ENCODE peak calls at places on chromosomes 11 and 22, in four cellular contexts. E, Y, P and Z are unnamed samples.
A peak's percentile ranks its signal among the peaks of the same experiment; 100 is the strongest.

GRCh38 chr11:94882931-94883330 is 90.4 kb downstream of the CWC15 start:
- DNase-seq in E (no peak), Y (no peak), P (no peak), Z (no peak)

GRCh38 chr22:17477401-17477833 is 85.9 kb upstream of the SLC25A18 start:
- DNase-seq in E (no peak), Y (no peak), P (no peak), Z (peak; percentile 48)

GRCh38 chr11:102837151-102837550 is 6.3 kb downstream of the MMP3 start:
- DNase-seq in E (no peak), Y (no peak), P (no peak), Z (no peak)

GRCh38 chr11:45432100-45432499 is 146.0 kb upstream of the SYT13 start:
- DNase-seq in E (no peak), Y (no peak), P (no peak), Z (no peak)

GRCh38 chr11:116687458-116688201 is 85.2 kb downstream of the BUD13 start:
- DNase-seq in E (peak; percentile 73), Y (no peak), P (peak; percentile 31), Z (peak; percentile 3)

GRCh38 chr11:36222755-36223635 is 66.2 kb downstream of the COMMD9 start:
- DNase-seq in E (no peak), Y (no peak), P (no peak), Z (no peak)

GRCh38 chr11:47186076-47186936 is at the start of gene PACSIN3:
- DNase-seq in E (peak; percentile 69), Y (peak; percentile 64), P (peak; percentile 43), Z (peak; percentile 72)

GRCh38 chr11:106717222-106717621 is 301.1 kb downstream of the GUCY1A2 start:
- DNase-seq in E (no peak), Y (no peak), P (no peak), Z (no peak)

GRCh38 chr22:46090631-46091201 is 59.6 kb upstream of the PPARA start:
- DNase-seq in E (no peak), Y (no peak), P (no peak), Z (no peak)

GRCh38 chr11:92227954-92228935 is 3.6 kb downstream of the FAT3 start:
- DNase-seq in E (no peak), Y (no peak), P (no peak), Z (no peak)

GRCh38 chr11:79236541-79236971 is 204.3 kb downstream of the TENM4 start:
- DNase-seq in E (no peak), Y (no peak), P (no peak), Z (no peak)

GRCh38 chr11:103631841-103632240 is 404.6 kb upstream of the DDI1 start:
- DNase-seq in E (no peak), Y (no peak), P (no peak), Z (no peak)

GRCh38 chr11:6200975-6201374 is 2.0 kb downstream of the OR52W1 start:
- DNase-seq in E (no peak), Y (no peak), P (no peak), Z (no peak)

GRCh38 chr11:98507208-98507607 is 513.5 kb upstream of the CNTN5 start:
- DNase-seq in E (no peak), Y (no peak), P (no peak), Z (no peak)

GRCh38 chr11:134223066-134223465 is 701 bp downstream of the NCAPD3 start:
- DNase-seq in E (no peak), Y (no peak), P (no peak), Z (no peak)

GRCh38 chr11:23988381-23989006 is 508.4 kb upstream of the LUZP2 start:
- DNase-seq in E (no peak), Y (no peak), P (peak; percentile 41), Z (no peak)

GRCh38 chr11:100434821-100435641 is 252.1 kb upstream of the ARHGAP42 start:
- DNase-seq in E (no peak), Y (no peak), P (no peak), Z (no peak)

GRCh38 chr11:13907678-13908077 is 54.8 kb upstream of the SPON1 start:
- DNase-seq in E (no peak), Y (no peak), P (no peak), Z (no peak)
- TF ChIP-seq ELF4 in E (no peak), Y (no peak), P (no peak), Z (no peak)

DNA sequence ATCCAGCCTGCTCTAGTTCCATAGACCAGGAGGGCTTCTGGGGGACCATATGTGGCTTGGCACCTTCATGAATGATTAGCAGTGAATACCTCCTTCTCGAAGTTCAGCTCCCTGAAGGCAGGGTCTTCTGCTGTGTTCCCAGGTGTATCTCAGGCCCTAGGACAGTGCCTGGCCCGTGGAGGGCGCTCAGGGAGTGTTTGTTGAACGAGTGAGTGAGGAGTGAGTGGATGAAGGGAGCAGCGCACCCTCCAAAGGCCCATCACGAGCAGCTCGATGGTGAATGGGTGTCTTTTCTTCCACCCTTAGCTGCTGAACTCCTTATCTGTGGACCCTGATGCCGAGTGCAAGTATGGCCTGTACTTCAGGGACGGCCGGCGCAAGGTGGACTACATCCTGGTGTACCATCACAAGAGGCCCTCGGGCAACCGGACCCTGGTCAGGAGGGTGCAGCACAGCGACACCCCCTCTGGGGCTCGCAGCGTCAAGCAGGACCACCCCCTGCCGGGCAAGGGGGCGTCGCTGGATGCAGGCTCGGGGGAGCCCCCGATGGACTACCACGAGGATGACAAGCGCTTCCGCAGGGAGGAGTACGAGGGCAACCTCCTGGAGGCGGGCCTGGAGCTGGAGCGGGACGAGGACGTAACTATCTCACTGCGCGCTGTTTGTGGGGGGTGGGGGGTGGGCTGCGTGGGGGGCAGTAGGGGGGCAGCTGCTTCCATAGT is 9.5 kb downstream of the ANO1 start:
- DNase-seq in E (peak; percentile 67), Y (peak; percentile 21), P (no peak), Z (no peak)
- TF ChIP-seq ELF4 in E (no peak), Y (no peak), P (no peak), Z (no peak)

DNA sequence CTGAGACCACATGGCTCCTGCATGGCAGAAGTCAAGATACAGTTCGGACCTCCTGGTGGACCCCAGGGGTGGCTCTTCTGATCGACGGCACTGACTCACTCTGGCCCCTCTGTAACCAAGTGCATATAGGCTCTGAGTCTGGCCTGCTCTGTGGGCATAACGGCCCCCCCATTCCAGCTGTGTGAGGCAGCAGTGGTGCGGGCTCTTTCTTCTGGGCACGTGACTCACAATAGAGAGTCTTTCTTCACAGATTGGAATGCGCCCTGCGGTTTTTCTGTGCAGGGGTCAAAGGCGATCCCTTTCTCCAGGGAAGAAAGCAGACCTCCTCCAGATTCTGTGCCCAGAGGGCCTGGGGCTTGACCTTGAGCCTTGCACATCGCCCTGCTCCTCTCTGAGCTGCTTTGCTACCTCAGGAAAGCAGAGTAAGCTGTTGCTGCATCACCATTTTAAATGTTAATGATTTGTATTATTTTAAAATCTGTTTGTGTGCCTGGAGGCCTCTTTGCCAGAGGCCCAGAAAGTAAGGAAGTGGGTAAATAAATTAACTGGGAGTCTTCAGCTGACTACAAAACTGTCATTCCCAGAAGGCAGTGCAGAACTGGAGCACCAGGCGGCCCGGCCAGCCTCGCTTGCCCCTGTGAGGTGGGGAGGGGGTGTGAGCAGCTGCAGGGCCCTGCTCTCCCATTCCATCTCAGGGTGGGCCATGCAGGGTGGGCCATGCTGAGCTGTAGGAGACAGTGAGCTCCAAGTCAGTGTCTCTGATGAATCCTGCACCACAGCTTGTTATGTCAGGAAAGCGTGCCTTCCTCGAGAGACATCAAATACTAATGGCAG is 199.0 kb downstream of the GRIK4 start:
- DNase-seq in E (peak; percentile 60), Y (no peak), P (peak; percentile 89), Z (no peak)
- TF ChIP-seq ELF4 in E (no peak), Y (no peak), P (no peak), Z (no peak)

GRCh38 chr11:72799441-72799840 is 5.6 kb upstream of the STARD10 start:
- DNase-seq in E (no peak), Y (no peak), P (no peak), Z (no peak)
- TF ChIP-seq ELF4 in E (no peak), Y (no peak), P (no peak), Z (no peak)

GRCh38 chr11:12525466-12526055 is 148.2 kb downstream of the PARVA start:
- DNase-seq in E (no peak), Y (no peak), P (no peak), Z (no peak)

GRCh38 chr11:12528487-12528886 is 145.7 kb upstream of the TEAD1 start:
- DNase-seq in E (no peak), Y (no peak), P (no peak), Z (no peak)

GRCh38 chr11:12523180-12523924 is 146.0 kb downstream of the PARVA start:
- DNase-seq in E (no peak), Y (peak; percentile 41), P (no peak), Z (no peak)

GRCh38 chr11:12526789-12527188 is 147.4 kb upstream of the TEAD1 start:
- DNase-seq in E (no peak), Y (no peak), P (no peak), Z (no peak)

GRCh38 chr11:12524865-12525264 is 147.5 kb downstream of the PARVA start:
- DNase-seq in E (no peak), Y (no peak), P (no peak), Z (no peak)
- TF ChIP-seq ELF4 in E (no peak), Y (no peak), P (no peak), Z (no peak)

GRCh38 chr22:19037282-19038163 is 84.7 kb downstream of the DGCR2 start:
- DNase-seq in E (peak; percentile 4), Y (no peak), P (no peak), Z (no peak)
- TF ChIP-seq ELF4 in E (no peak), Y (no peak), P (no peak), Z (no peak)

GRCh38 chr11:65552413-65552951 is 5.7 kb downstream of the LTBP3 start:
- DNase-seq in E (no peak), Y (no peak), P (no peak), Z (no peak)

GRCh38 chr11:65554842-65555395 is 3.2 kb downstream of the LTBP3 start:
- DNase-seq in E (no peak), Y (no peak), P (no peak), Z (no peak)

GRCh38 chr11:65551572-65552398 is 6.4 kb downstream of the LTBP3 start:
- DNase-seq in E (peak; percentile 89), Y (peak; percentile 79), P (peak; percentile 70), Z (no peak)

GRCh38 chr11:65554057-65554818 is 3.9 kb downstream of the LTBP3 start:
- DNase-seq in E (no peak), Y (no peak), P (no peak), Z (no peak)

DNA sequence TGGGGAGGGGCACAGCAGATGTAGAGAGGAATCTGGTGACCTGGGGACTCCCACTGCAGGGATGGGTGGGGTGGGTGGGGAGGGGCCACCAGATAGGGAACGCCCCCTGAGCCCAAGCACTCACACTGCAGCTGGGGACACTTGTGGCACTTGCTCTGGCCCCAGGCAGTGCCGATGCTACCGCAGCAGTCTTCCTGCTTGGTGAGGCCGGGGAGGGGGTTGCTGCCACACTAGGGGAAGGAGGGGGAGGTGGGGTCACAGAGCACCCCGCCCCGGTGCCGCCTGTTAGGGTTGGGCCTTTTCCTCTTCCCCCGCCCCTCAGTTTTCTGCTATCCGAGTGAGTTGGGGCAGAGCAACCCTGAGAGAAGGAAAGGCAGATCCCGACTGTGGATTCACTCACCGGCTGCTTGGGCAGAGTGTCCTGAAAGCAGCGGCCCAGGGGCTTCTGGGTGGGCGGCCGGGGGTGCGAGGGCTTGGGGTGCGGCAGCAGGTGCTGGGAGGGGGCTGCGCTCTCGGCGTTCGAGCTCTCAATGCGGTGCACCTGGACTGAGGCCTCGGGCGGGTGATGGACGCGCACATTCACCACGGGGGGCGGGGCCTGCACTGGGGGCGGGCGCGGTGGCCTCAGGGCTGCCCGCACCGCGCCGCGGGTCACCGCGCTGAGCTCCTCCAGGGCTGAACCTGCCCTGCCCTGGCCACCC is 4.7 kb downstream of the LTBP3 start:
- DNase-seq in E (peak; percentile 76), Y (peak; percentile 75), P (no peak), Z (no peak)
- TF ChIP-seq ELF4 in E (no peak), Y (no peak), P (no peak), Z (no peak)